ENCODE peak calls at places on chromosomes 7 and 10, in six cellular contexts. N is PC-3, A is HCT116, D is GM06990, P is fibroblast of lung, K is brain microvascular endothelial cell. X is an unnamed sample.

GRCh38 chr7:157673573-157673972 is 336.8 kb downstream of the DNAJB6 start:
- DNase-seq in N (no peak), A (no peak), D (no peak), P (no peak), K (no peak), X (no peak)

GRCh38 chr10:124624456-124624855 is 119.7 kb downstream of the FAM53B start:
- DNase-seq in N (no peak), A (no peak), D (no peak), P (no peak), K (no peak), X (no peak)

GRCh38 chr10:76887223-76888010 is 750.2 kb downstream of the KCNMA1 start:
- DNase-seq in N (no peak), A (no peak), D (no peak), P (no peak), K (no peak), X (no peak)

GRCh38 chr7:1669954-1670893 is at the start of gene ELFN1:
- DNase-seq in N (no peak), A (no peak), D (no peak), P (peak; percentile 24), K (no peak), X (no peak)

GRCh38 chr7:50341709-50342108 is 37.2 kb downstream of the IKZF1 start:
- DNase-seq in N (no peak), A (no peak), D (no peak), P (no peak), K (no peak), X (no peak)

GRCh38 chr7:1567893-1568292 is 1.9 kb downstream of the PSMG3 start:
- DNase-seq in N (peak; percentile 84), A (no peak), D (no peak), P (peak; percentile 95), K (peak; percentile 81), X (no peak)

GRCh38 chr7:593324-594115 is 73.9 kb upstream of the PDGFA start:
- DNase-seq in N (no peak), A (no peak), D (peak; percentile 62), P (no peak), K (no peak), X (no peak)

GRCh38 chr7:12709731-12710502 is 22.5 kb downstream of the ARL4A start:
- DNase-seq in N (peak; percentile 83), A (no peak), D (no peak), P (peak; percentile 68), K (no peak), X (no peak)

GRCh38 chr7:41656357-41656756 is 46.5 kb downstream of the INHBA start:
- DNase-seq in N (no peak), A (no peak), D (no peak), P (peak; percentile 69), K (peak; percentile 62), X (no peak)

GRCh38 chr10:43308986-43309385 is 42.1 kb upstream of the RASGEF1A start:
- DNase-seq in N (no peak), A (no peak), D (no peak), P (peak; percentile 8), K (no peak), X (no peak)

GRCh38 chr7:135335628-135336139 is 102.0 kb downstream of the STRA8 start:
- DNase-seq in N (peak; percentile 79), A (peak; percentile 66), D (peak; percentile 14), P (peak; percentile 24), K (peak; percentile 22), X (peak; percentile 25)

GRCh38 chr7:46168231-46168630 is 247.2 kb upstream of the IGFBP3 start:
- DNase-seq in N (no peak), A (no peak), D (no peak), P (no peak), K (no peak), X (no peak)

GRCh38 chr10:121188005-121188404 is 336.8 kb downstream of the WDR11 start:
- DNase-seq in N (no peak), A (no peak), D (no peak), P (no peak), K (no peak), X (no peak)

GRCh38 chr10:13882112-13882711 is 295.4 kb downstream of the PRPF18 start:
- DNase-seq in N (peak; percentile 91), A (no peak), D (no peak), P (peak; percentile 76), K (peak; percentile 95), X (peak; percentile 57)

GRCh38 chr10:124912052-124912435 is 29.9 kb upstream of the ZRANB1 start:
- DNase-seq in N (no peak), A (no peak), D (no peak), P (no peak), K (no peak), X (no peak)

GRCh38 chr10:17460732-17461131 is 6.3 kb upstream of the ST8SIA6 start:
- DNase-seq in N (no peak), A (no peak), D (no peak), P (no peak), K (no peak), X (no peak)

GRCh38 chr7:150404172-150404784 is 25.1 kb downstream of the ZNF775 start:
- DNase-seq in N (no peak), A (no peak), D (no peak), P (no peak), K (no peak), X (no peak)

GRCh38 chr7:41709621-41710020 is 6.7 kb upstream of the INHBA start:
- DNase-seq in N (peak; percentile 77), A (no peak), D (no peak), P (peak; percentile 88), K (peak; percentile 98), X (no peak)

GRCh38 chr7:32206987-32207386 is 136.8 kb upstream of the PDE1C start:
- DNase-seq in N (peak; percentile 44), A (no peak), D (no peak), P (peak; percentile 1), K (peak; percentile 17), X (no peak)

GRCh38 chr7:118080947-118081346 is 103.0 kb upstream of the LSM8 start:
- DNase-seq in N (peak; percentile 71), A (peak; percentile 69), D (peak; percentile 6), P (peak; percentile 68), K (peak; percentile 90), X (no peak)

GRCh38 chr7:64277630-64278029 is 36.1 kb upstream of the ZNF736 start:
- DNase-seq in N (no peak), A (no peak), D (peak; percentile 4), P (no peak), K (no peak), X (no peak)

GRCh38 chr10:80108576-80109239 is 23.8 kb upstream of the PLAC9 start:
- DNase-seq in N (no peak), A (peak; percentile 4), D (no peak), P (no peak), K (no peak), X (no peak)

GRCh38 chr10:111598433-111599059 is 521.7 kb downstream of the ADRA2A start:
- DNase-seq in N (peak; percentile 29), A (peak; percentile 60), D (peak; percentile 1), P (peak; percentile 33), K (peak; percentile 60), X (peak; percentile 18)

DNA sequence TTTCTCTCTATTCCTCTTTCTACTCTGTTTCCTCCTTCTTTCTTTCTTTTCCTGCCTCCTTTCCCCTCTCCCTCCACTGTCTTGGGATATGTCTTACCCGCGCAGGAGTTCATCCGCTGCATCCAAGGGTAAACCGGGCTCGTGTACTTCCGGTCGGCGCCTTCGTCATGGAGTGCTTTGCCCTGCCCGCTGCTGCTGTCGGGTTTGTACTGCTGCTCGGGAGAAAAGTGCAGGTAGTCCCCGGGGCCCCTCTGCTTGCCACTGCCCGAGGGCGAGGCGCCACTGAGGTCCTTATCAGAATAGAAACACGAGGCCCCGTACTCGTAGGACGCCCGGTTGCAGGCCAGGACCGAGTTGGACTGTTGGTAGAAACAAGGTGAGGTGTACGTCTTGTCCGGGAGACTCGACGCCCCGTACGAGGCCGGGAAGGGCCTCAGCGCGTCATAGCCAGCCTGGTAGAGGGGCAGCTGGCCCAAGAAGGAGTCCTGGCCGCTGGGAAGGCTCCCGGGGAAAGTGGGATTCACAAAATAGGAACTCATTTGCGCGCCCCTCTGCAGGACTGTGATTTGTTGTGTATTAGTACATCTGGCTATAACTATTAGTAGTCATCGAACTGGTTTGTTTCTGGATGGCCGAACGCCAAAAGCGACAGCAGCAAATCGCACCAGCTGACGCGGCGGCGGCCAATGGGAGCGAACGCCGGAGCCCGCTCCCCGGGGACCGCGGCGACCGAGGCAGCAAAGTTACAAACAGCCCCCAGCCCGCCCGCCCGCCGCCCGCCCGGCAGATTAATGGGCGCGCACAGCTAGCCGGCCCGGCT is at the start of gene HOXA6:
- DNase-seq in N (peak; percentile 74), A (no peak), D (no peak), P (peak; percentile 66), K (no peak), X (no peak)
- H3K27me3 ChIP-seq in N (no peaks in the 10 kb centered on the region), A (no peaks in the 10 kb centered on the region), D (peaks cover 2% of the 10 kb centered on the region), P (no peaks in the 10 kb centered on the region), K (peaks cover 95% of the 10 kb centered on the region), X (no peaks in the 10 kb centered on the region)

GRCh38 chr7:100897111-100897608 is 1.5 kb upstream of the ACHE start:
- DNase-seq in N (peak; percentile 37), A (no peak), D (no peak), P (no peak), K (no peak), X (no peak)
- H3K4me3 ChIP-seq in N (no peak overlapping the region), A (no peak overlapping the region), D (no peak overlapping the region), P (no peak overlapping the region), K (no peak overlapping the region), X (peak overlapping the region; percentile 38)

DNA sequence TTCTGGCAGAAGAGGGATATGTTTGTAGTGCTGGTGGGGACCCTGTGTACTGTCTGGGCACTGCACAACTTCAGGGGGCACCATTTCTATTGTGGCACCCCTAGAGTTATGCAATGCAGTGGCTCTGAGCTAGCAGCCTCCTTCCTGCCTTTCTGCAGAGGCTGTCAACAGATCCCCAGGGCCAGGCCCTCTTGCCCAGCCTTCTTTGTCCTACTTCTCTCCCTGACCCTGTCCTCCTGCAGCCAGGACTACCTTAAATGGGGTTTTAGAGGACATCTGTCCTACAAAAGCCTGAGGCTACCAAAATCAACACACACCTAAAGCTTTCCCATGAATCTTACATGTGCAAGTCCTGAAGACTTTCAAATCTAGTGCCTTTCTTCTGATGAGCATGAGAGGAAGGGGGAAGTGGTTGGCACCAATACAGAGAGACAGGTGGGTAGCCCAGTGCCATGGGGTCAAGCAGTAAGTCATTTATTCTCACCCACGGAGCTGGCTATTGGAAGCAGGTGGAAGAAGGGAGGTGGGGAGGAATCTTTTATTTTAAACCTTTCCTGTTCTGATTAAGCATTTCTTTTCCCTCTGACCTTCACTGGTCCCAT is 2.4 kb downstream of the SPOCK2 start:
- DNase-seq in N (no peak), A (no peak), D (no peak), P (no peak), K (no peak), X (no peak)
- H3K27me3 ChIP-seq in N (no peaks in the 10 kb centered on the region), A (no peaks in the 10 kb centered on the region), D (peaks cover 2% of the 10 kb centered on the region), P (peaks cover 32% of the 10 kb centered on the region), K (peaks cover 22% of the 10 kb centered on the region), X (no peaks in the 10 kb centered on the region)

DNA sequence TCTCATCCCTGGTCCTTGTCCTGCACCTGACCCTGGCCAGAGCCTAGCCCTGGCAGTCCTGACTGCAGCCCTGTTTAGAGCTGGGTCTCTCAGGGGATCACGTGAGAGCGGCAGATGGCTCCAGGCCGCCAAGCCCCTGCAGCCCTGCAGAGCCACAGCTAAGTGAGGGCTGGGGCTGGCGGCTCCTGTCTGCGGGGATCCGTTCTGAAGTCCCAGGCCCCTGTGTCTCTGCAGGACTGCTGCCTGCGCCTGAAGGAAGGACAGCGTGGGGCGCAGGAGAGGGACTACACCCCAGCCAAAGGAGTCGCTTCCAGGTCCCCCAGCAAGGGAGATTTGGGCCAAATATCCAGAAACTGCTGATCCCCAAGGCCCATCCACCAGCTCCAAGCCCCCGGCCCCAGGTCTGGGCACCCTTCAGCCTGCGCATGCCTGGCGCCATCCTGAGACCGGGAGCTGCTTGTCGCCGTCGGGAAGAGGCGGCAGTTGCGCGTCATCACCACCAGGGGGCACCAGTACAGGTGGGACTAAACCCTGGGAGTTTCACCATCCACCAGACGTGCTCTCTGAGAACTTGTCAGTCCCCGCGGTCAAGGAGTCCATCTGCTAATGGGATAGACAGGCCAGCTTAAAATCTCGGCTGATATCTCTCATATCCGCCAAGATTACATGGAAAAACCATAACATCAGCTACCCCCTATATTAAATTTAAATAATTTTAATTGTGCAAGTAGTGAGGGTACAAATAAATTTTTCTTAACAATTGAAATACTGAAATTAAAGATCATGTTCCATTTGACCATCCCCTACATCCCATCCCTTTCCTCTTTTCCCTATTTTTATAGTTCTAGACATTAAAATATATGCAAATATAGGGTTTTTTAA is 25.1 kb upstream of the GHRHR start:
- DNase-seq in N (peak; percentile 85), A (peak; percentile 82), D (peak; percentile 73), P (peak; percentile 64), K (peak; percentile 44), X (peak; percentile 73)
- H3K4me3 ChIP-seq in N (no peak overlapping the region), A (peak overlapping the region; percentile 19), D (no peak overlapping the region), P (peak overlapping the region; percentile 33), K (peak overlapping the region; percentile 35), X (no peak overlapping the region)

X was measured in Panc1.